ENCODE peak calls at places on chromosome 13, in eight cellular contexts. H is GM12865; P is CD4-positive, alpha-beta T cell; U is K562; W is GM13976; M is cardiac fibroblast; D is progenitor cell of endocrine pancreas; J is fibroblast of the aortic adventitia. K is an unnamed sample.

GRCh38 chr13:109272595-109273325 is 513.6 kb downstream of the IRS2 start:
- DNase-seq in H (no peak), U (no peak), P (no peak), D (no peak), M (no peak), J (no peak), W (no peak), K (no peak)

GRCh38 chr13:20721454-20722357 is 18.2 kb downstream of the IL17D start:
- DNase-seq in W (no peak), P (no peak), D (no peak), M (peak; percentile 72), U (peak; percentile 21), J (peak; percentile 77), H (no peak), K (peak; percentile 41)

GRCh38 chr13:21710163-21710562 is 39.3 kb downstream of the FGF9 start:
- DNase-seq in H (no peak), P (no peak), J (no peak), M (no peak), D (no peak), W (no peak), U (no peak), K (no peak)

GRCh38 chr13:34507630-34508029 is 434.4 kb upstream of the NBEA start:
- DNase-seq in P (no peak), D (no peak), H (no peak), M (no peak), J (no peak), W (no peak), U (no peak), K (no peak)

GRCh38 chr13:40588101-40588500 is 78.3 kb downstream of the FOXO1 start:
- DNase-seq in M (no peak), P (no peak), U (no peak), D (no peak), J (no peak), H (no peak), W (no peak), K (no peak)

GRCh38 chr13:42821437-42821836 is 40.1 kb downstream of the FAM216B start:
- DNase-seq in D (no peak), U (no peak), W (no peak), H (no peak), M (peak; percentile 78), P (no peak), J (peak; percentile 83), K (no peak)

GRCh38 chr13:76874466-76874865 is 11.7 kb downstream of the KCTD12 start:
- DNase-seq in M (no peak), J (no peak), W (peak; percentile 31), U (no peak), H (peak; percentile 71), D (no peak), P (no peak), K (no peak)

GRCh38 chr13:114166381-114167131 is 12.5 kb upstream of the CFAP97D2 start:
- DNase-seq in W (no peak), U (no peak), J (peak; percentile 47), D (no peak), H (no peak), M (peak; percentile 29), P (no peak), K (no peak)

GRCh38 chr13:45073809-45074208 is 46.5 kb upstream of the GTF2F2 start:
- DNase-seq in U (no peak), M (no peak), P (no peak), H (no peak), J (no peak), W (no peak), D (no peak), K (no peak)

GRCh38 chr13:113975416-113975815 is 1.5 kb upstream of the C13orf46 start:
- DNase-seq in D (no peak), W (no peak), H (no peak), U (no peak), J (no peak), M (no peak), P (no peak), K (no peak)

GRCh38 chr13:105220063-105220462 is 1315.4 kb downstream of the EFNB2 start:
- DNase-seq in W (no peak), D (no peak), J (no peak), H (no peak), P (no peak), M (no peak), U (no peak), K (no peak)

DNA sequence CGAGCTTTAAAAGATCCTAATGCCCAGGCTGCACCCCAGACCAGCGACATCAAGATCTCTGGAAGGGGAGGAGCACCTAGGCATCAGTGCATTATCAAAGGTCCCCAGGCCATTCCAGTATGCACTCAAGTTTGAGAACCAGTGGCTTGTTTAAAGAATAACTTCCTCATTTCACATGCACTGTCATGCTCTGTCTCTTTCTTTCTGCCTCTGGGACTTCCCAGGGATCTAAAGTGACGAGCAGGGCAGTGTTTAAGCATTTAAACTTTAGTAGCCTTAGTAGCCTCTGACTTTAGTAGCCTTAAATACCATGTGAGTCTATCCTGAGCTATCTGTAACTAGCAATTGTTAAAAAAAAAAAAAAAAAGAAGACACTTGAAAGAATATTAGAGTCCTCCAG is 8.9 kb upstream of the FARP1 start:
- DNase-seq in M (no peak), J (no peak), P (no peak), H (peak; percentile 62), D (no peak), W (peak; percentile 52), U (no peak), K (no peak)
- TF ChIP-seq CTCF in M (no peak), J (no peak), P (no peak), H (no peak), D (no peak), W (no peak), U (no peak), K (no peak)

GRCh38 chr13:99606322-99607089 is 105.2 kb downstream of the TM9SF2 start:
- DNase-seq in W (peak; percentile 97), U (peak; percentile 95), P (peak; percentile 87), J (peak; percentile 70), H (peak; percentile 95), M (peak; percentile 89), D (peak; percentile 83), K (peak; percentile 95)

GRCh38 chr13:99608345-99608744 is 107.1 kb downstream of the TM9SF2 start:
- DNase-seq in D (no peak), H (no peak), W (no peak), M (no peak), U (no peak), P (no peak), J (no peak), K (no peak)

GRCh38 chr13:99614465-99614885 is 113.2 kb downstream of the TM9SF2 start:
- DNase-seq in U (no peak), J (peak; percentile 5), H (peak; percentile 60), D (no peak), W (peak; percentile 65), M (peak; percentile 27), P (peak; percentile 7), K (no peak)

GRCh38 chr13:99605417-99606321 is 104.4 kb downstream of the TM9SF2 start:
- DNase-seq in D (peak; percentile 19), J (no peak), W (peak; percentile 60), P (peak; percentile 45), M (peak; percentile 43), H (peak; percentile 64), U (peak; percentile 17), K (peak; percentile 46)

GRCh38 chr13:99610702-99611289 is 109.5 kb downstream of the TM9SF2 start:
- DNase-seq in M (no peak), H (no peak), P (no peak), J (no peak), D (no peak), W (no peak), U (no peak), K (no peak)
- TF ChIP-seq CTCF in M (peak; percentile 7), H (no peak), P (no peak), J (no peak), D (peak; percentile 27), W (no peak), U (peak; percentile 42), K (no peak)

GRCh38 chr13:49641810-49642291 is 13.5 kb downstream of the ARL11 start:
- DNase-seq in M (peak; percentile 93), U (peak; percentile 37), J (peak; percentile 96), W (no peak), H (no peak), D (no peak), P (no peak), K (no peak)

GRCh38 chr13:49646688-49647087 is 18.4 kb downstream of the ARL11 start:
- DNase-seq in U (no peak), H (no peak), P (no peak), M (no peak), D (no peak), W (no peak), J (no peak), K (no peak)

GRCh38 chr13:49643003-49643651 is 14.8 kb downstream of the ARL11 start:
- DNase-seq in D (no peak), J (no peak), U (no peak), M (no peak), H (peak; percentile 16), P (no peak), W (no peak), K (no peak)

GRCh38 chr13:49649244-49649962 is 21.1 kb downstream of the ARL11 start:
- DNase-seq in W (no peak), J (peak; percentile 55), P (no peak), H (no peak), U (peak; percentile 33), M (peak; percentile 67), D (no peak), K (no peak)

DNA sequence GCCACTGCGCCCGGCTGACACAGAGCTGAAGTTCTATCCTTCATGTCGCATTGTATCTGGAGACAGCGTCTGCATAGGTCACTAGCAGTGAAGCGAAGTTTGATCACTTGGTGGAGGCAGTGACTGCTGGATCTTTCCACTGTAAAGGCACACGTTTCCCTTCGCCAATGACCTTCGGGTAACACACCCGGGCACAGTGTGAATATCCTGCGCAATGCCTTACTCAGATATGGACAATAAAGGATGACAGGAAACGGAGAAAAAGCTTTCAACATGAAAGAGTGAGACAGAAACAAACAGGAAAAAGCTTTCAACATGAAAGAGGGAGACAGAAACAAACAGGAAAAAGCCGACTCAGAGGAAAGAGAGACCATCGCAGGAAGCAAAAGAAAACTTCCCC is 17.1 kb downstream of the ARL11 start:
- DNase-seq in U (no peak), D (no peak), W (no peak), P (no peak), M (no peak), H (no peak), J (no peak), K (no peak)
- TF ChIP-seq CTCF in U (no peak), D (no peak), W (no peak), P (no peak), M (no peak), H (no peak), J (no peak), K (no peak)

GRCh38 chr13:92537485-92537884 is 689.1 kb upstream of the GPC6 start:
- DNase-seq in J (no peak), M (no peak), D (no peak), P (no peak), W (no peak), U (no peak), H (no peak), K (no peak)

GRCh38 chr13:92535222-92536006 is 691.2 kb upstream of the GPC6 start:
- DNase-seq in M (no peak), D (no peak), P (no peak), H (no peak), J (no peak), W (no peak), U (no peak), K (no peak)

DNA sequence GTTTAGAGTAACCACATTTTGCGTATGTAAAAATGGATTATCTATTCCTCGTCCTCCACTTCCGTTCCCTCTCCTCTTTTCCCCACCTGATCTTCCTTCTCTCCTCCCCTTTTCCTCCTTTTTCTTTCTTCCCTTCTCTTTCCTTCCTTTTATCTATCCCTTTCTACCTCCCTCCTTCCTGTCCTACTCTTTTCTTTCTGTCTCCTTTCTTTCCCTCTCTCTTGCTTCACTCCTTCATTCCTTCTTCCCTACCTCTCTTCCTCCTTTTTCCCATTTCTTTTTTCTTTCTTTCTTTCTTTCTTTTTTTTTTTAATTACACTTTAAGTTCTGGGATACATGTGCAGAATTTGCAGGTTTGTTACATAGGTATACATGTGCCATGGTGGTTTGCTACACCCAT is 688.4 kb upstream of the GPC6 start:
- DNase-seq in M (no peak), D (no peak), U (no peak), J (no peak), P (no peak), H (no peak), W (no peak), K (no peak)
- TF ChIP-seq CTCF in M (no peak), D (no peak), U (no peak), J (no peak), P (no peak), H (no peak), W (no peak), K (no peak)